ENCODE peak calls at places on chromosomes 12 and 14, in ten cellular contexts. One of them, this sample, is unnamed.

GRCh38 chr12:121713257-121714155 is 954 bp downstream of the TMEM120B start:
- DNase-seq in DND-41: no peak
- DNase-seq in fibroblast of lung: no peak
- DNase-seq in T follicular helper cell: no peak
- DNase-seq in COR-L47: no peak
- DNase-seq in CD4-positive, CD25-positive, alpha-beta regulatory T cell: no peak
- DNase-seq in HCT116: no peak
- DNase-seq in Karpas-422: peak
- DNase-seq in HuH-7.5: no peak
- DNase-seq in AG08395: no peak
- DNase-seq in this sample: no peak

GRCh38 chr12:52975820-52976573 is 27.1 kb downstream of the KRT18 start:
- DNase-seq in DND-41: no peak
- DNase-seq in fibroblast of lung: no peak
- DNase-seq in T follicular helper cell: no peak
- DNase-seq in COR-L47: no peak
- DNase-seq in CD4-positive, CD25-positive, alpha-beta regulatory T cell: no peak
- DNase-seq in HCT116: peak
- DNase-seq in Karpas-422: peak
- DNase-seq in HuH-7.5: no peak
- DNase-seq in AG08395: no peak
- DNase-seq in this sample: no peak

GRCh38 chr12:23536293-23536692 is 413.2 kb downstream of the SOX5 start:
- DNase-seq in DND-41: no peak
- DNase-seq in fibroblast of lung: no peak
- DNase-seq in T follicular helper cell: no peak
- DNase-seq in COR-L47: no peak
- DNase-seq in CD4-positive, CD25-positive, alpha-beta regulatory T cell: no peak
- DNase-seq in HCT116: no peak
- DNase-seq in Karpas-422: no peak
- DNase-seq in HuH-7.5: no peak
- DNase-seq in AG08395: no peak
- DNase-seq in this sample: no peak

GRCh38 chr14:32022525-32022924 is 54.6 kb upstream of the ARHGAP5 start:
- DNase-seq in DND-41: no peak
- DNase-seq in fibroblast of lung: no peak
- DNase-seq in T follicular helper cell: no peak
- DNase-seq in COR-L47: no peak
- DNase-seq in CD4-positive, CD25-positive, alpha-beta regulatory T cell: no peak
- DNase-seq in HCT116: no peak
- DNase-seq in Karpas-422: no peak
- DNase-seq in HuH-7.5: no peak
- DNase-seq in AG08395: no peak
- DNase-seq in this sample: no peak

GRCh38 chr12:122987086-122987951 is 6.8 kb downstream of the ARL6IP4 start:
- DNase-seq in DND-41: no peak
- DNase-seq in fibroblast of lung: no peak
- DNase-seq in T follicular helper cell: no peak
- DNase-seq in COR-L47: no peak
- DNase-seq in CD4-positive, CD25-positive, alpha-beta regulatory T cell: no peak
- DNase-seq in HCT116: no peak
- DNase-seq in Karpas-422: no peak
- DNase-seq in HuH-7.5: no peak
- DNase-seq in AG08395: no peak
- DNase-seq in this sample: no peak

GRCh38 chr12:117718141-117718540 is 250.6 kb downstream of the KSR2 start:
- DNase-seq in DND-41: no peak
- DNase-seq in fibroblast of lung: peak
- DNase-seq in T follicular helper cell: no peak
- DNase-seq in COR-L47: no peak
- DNase-seq in CD4-positive, CD25-positive, alpha-beta regulatory T cell: no peak
- DNase-seq in HCT116: no peak
- DNase-seq in Karpas-422: no peak
- DNase-seq in HuH-7.5: no peak
- DNase-seq in AG08395: peak
- DNase-seq in this sample: no peak

GRCh38 chr12:53452159-53453077 is 516 bp downstream of the PCBP2 start:
- DNase-seq in DND-41: peak
- DNase-seq in fibroblast of lung: peak
- DNase-seq in T follicular helper cell: peak
- DNase-seq in COR-L47: peak
- DNase-seq in CD4-positive, CD25-positive, alpha-beta regulatory T cell: peak
- DNase-seq in HCT116: peak
- DNase-seq in Karpas-422: peak
- DNase-seq in HuH-7.5: peak
- DNase-seq in AG08395: peak
- DNase-seq in this sample: peak

GRCh38 chr12:9925746-9926393 is 6.3 kb downstream of the CLEC2A start:
- DNase-seq in DND-41: no peak
- DNase-seq in fibroblast of lung: peak
- DNase-seq in T follicular helper cell: no peak
- DNase-seq in COR-L47: no peak
- DNase-seq in CD4-positive, CD25-positive, alpha-beta regulatory T cell: peak
- DNase-seq in HCT116: peak
- DNase-seq in Karpas-422: peak
- DNase-seq in HuH-7.5: no peak
- DNase-seq in AG08395: peak
- DNase-seq in this sample: peak

GRCh38 chr12:615620-616019 is 47.6 kb downstream of the NINJ2 start:
- DNase-seq in DND-41: no peak
- DNase-seq in fibroblast of lung: no peak
- DNase-seq in T follicular helper cell: no peak
- DNase-seq in COR-L47: no peak
- DNase-seq in CD4-positive, CD25-positive, alpha-beta regulatory T cell: no peak
- DNase-seq in HCT116: no peak
- DNase-seq in Karpas-422: no peak
- DNase-seq in HuH-7.5: no peak
- DNase-seq in AG08395: no peak
- DNase-seq in this sample: no peak

GRCh38 chr12:113781415-113782198 is 184.5 kb downstream of the RBM19 start:
- DNase-seq in DND-41: no peak
- DNase-seq in fibroblast of lung: peak
- DNase-seq in T follicular helper cell: no peak
- DNase-seq in COR-L47: no peak
- DNase-seq in CD4-positive, CD25-positive, alpha-beta regulatory T cell: no peak
- DNase-seq in HCT116: no peak
- DNase-seq in Karpas-422: no peak
- DNase-seq in HuH-7.5: no peak
- DNase-seq in AG08395: peak
- DNase-seq in this sample: no peak

GRCh38 chr12:75087656-75088055 is 122.0 kb downstream of the KCNC2 start:
- DNase-seq in DND-41: no peak
- DNase-seq in fibroblast of lung: peak
- DNase-seq in T follicular helper cell: no peak
- DNase-seq in COR-L47: no peak
- DNase-seq in CD4-positive, CD25-positive, alpha-beta regulatory T cell: no peak
- DNase-seq in HCT116: peak
- DNase-seq in Karpas-422: peak
- DNase-seq in HuH-7.5: no peak
- DNase-seq in AG08395: no peak
- DNase-seq in this sample: peak

GRCh38 chr14:46074061-46074460 is 577.5 kb downstream of the RPL10L start:
- DNase-seq in DND-41: no peak
- DNase-seq in fibroblast of lung: no peak
- DNase-seq in T follicular helper cell: no peak
- DNase-seq in COR-L47: no peak
- DNase-seq in CD4-positive, CD25-positive, alpha-beta regulatory T cell: no peak
- DNase-seq in HCT116: no peak
- DNase-seq in Karpas-422: no peak
- DNase-seq in HuH-7.5: no peak
- DNase-seq in AG08395: no peak
- DNase-seq in this sample: no peak

GRCh38 chr14:61438860-61439765 is 117.7 kb downstream of the PRKCH start:
- DNase-seq in DND-41: peak
- DNase-seq in fibroblast of lung: peak
- DNase-seq in T follicular helper cell: no peak
- DNase-seq in COR-L47: no peak
- DNase-seq in CD4-positive, CD25-positive, alpha-beta regulatory T cell: no peak
- DNase-seq in HCT116: no peak
- DNase-seq in Karpas-422: no peak
- DNase-seq in HuH-7.5: no peak
- DNase-seq in AG08395: peak
- DNase-seq in this sample: no peak

GRCh38 chr14:61051046-61051445 is 70.0 kb downstream of the SLC38A6 start:
- DNase-seq in DND-41: no peak
- DNase-seq in fibroblast of lung: peak
- DNase-seq in T follicular helper cell: no peak
- DNase-seq in COR-L47: no peak
- DNase-seq in CD4-positive, CD25-positive, alpha-beta regulatory T cell: no peak
- DNase-seq in HCT116: no peak
- DNase-seq in Karpas-422: peak
- DNase-seq in HuH-7.5: no peak
- DNase-seq in AG08395: no peak
- DNase-seq in this sample: no peak

GRCh38 chr12:113202300-113203075 is 17.0 kb downstream of the RITA1 start:
- DNase-seq in DND-41: no peak
- DNase-seq in fibroblast of lung: no peak
- DNase-seq in T follicular helper cell: no peak
- DNase-seq in COR-L47: no peak
- DNase-seq in CD4-positive, CD25-positive, alpha-beta regulatory T cell: no peak
- DNase-seq in HCT116: no peak
- DNase-seq in Karpas-422: no peak
- DNase-seq in HuH-7.5: no peak
- DNase-seq in AG08395: no peak
- DNase-seq in this sample: no peak

GRCh38 chr12:3597526-3598210 is 106.7 kb downstream of the PRMT8 start:
- DNase-seq in DND-41: no peak
- DNase-seq in fibroblast of lung: no peak
- DNase-seq in T follicular helper cell: no peak
- DNase-seq in COR-L47: no peak
- DNase-seq in CD4-positive, CD25-positive, alpha-beta regulatory T cell: no peak
- DNase-seq in HCT116: no peak
- DNase-seq in Karpas-422: no peak
- DNase-seq in HuH-7.5: no peak
- DNase-seq in AG08395: no peak
- DNase-seq in this sample: no peak

GRCh38 chr12:120856980-120857379 is 47.2 kb downstream of the SPPL3 start:
- DNase-seq in DND-41: no peak
- DNase-seq in fibroblast of lung: no peak
- DNase-seq in T follicular helper cell: no peak
- DNase-seq in COR-L47: no peak
- DNase-seq in CD4-positive, CD25-positive, alpha-beta regulatory T cell: peak
- DNase-seq in HCT116: peak
- DNase-seq in Karpas-422: peak
- DNase-seq in HuH-7.5: no peak
- DNase-seq in AG08395: peak
- DNase-seq in this sample: no peak

GRCh38 chr14:36035675-36036074 is 140.8 kb downstream of the PTCSC3 start:
- DNase-seq in DND-41: no peak
- DNase-seq in fibroblast of lung: no peak
- DNase-seq in T follicular helper cell: no peak
- DNase-seq in COR-L47: no peak
- DNase-seq in CD4-positive, CD25-positive, alpha-beta regulatory T cell: no peak
- DNase-seq in HCT116: no peak
- DNase-seq in Karpas-422: peak
- DNase-seq in HuH-7.5: no peak
- DNase-seq in AG08395: no peak
- DNase-seq in this sample: no peak

GRCh38 chr12:76685246-76685678 is 78.7 kb upstream of the ZDHHC17 start:
- DNase-seq in DND-41: no peak
- DNase-seq in fibroblast of lung: peak
- DNase-seq in T follicular helper cell: no peak
- DNase-seq in COR-L47: no peak
- DNase-seq in CD4-positive, CD25-positive, alpha-beta regulatory T cell: no peak
- DNase-seq in HCT116: no peak
- DNase-seq in Karpas-422: no peak
- DNase-seq in HuH-7.5: no peak
- DNase-seq in AG08395: peak
- DNase-seq in this sample: no peak

GRCh38 chr14:63039800-63040380 is 5.4 kb downstream of the KCNH5 start:
- DNase-seq in DND-41: no peak
- DNase-seq in fibroblast of lung: peak
- DNase-seq in T follicular helper cell: no peak
- DNase-seq in COR-L47: peak
- DNase-seq in CD4-positive, CD25-positive, alpha-beta regulatory T cell: no peak
- DNase-seq in HCT116: no peak
- DNase-seq in Karpas-422: peak
- DNase-seq in HuH-7.5: peak
- DNase-seq in AG08395: no peak
- DNase-seq in this sample: peak

This sample was measured in HEK293T.